ENCODE peak calls at places on chromosomes 1 and 21, in eight cellular contexts. One of them, this sample, is unnamed.

GRCh38 chr1:32863516-32864245 is 7.0 kb downstream of the FNDC5 start:
- DNase-seq in left ventricle myocardium inferior: no peak
- DNase-seq in progenitor cell of endocrine pancreas: no peak
- DNase-seq in mesothelial cell of epicardium: no peak
- DNase-seq in thoracic aorta: no peak
- DNase-seq in type B pancreatic cell: peak; percentile 27
- DNase-seq in lower lobe of right lung: no peak
- DNase-seq in adrenal gland: no peak
- DNase-seq in this sample: no peak

GRCh38 chr1:44408181-44409018 is 3.3 kb downstream of the RNF220 start:
- DNase-seq in left ventricle myocardium inferior: no peak
- DNase-seq in progenitor cell of endocrine pancreas: peak; percentile 24
- DNase-seq in mesothelial cell of epicardium: peak; percentile 47
- DNase-seq in thoracic aorta: no peak
- DNase-seq in type B pancreatic cell: no peak
- DNase-seq in lower lobe of right lung: no peak
- DNase-seq in adrenal gland: no peak
- DNase-seq in this sample: peak; percentile 60

GRCh38 chr1:81682490-81682889 is 118.2 kb upstream of the ADGRL2 start:
- DNase-seq in left ventricle myocardium inferior: no peak
- DNase-seq in progenitor cell of endocrine pancreas: no peak
- DNase-seq in mesothelial cell of epicardium: no peak
- DNase-seq in thoracic aorta: no peak
- DNase-seq in type B pancreatic cell: no peak
- DNase-seq in lower lobe of right lung: no peak
- DNase-seq in adrenal gland: no peak
- DNase-seq in this sample: no peak

GRCh38 chr21:33668180-33668579 is 25.9 kb downstream of the ITSN1 start:
- DNase-seq in left ventricle myocardium inferior: no peak
- DNase-seq in progenitor cell of endocrine pancreas: no peak
- DNase-seq in mesothelial cell of epicardium: no peak
- DNase-seq in thoracic aorta: no peak
- DNase-seq in type B pancreatic cell: no peak
- DNase-seq in lower lobe of right lung: no peak
- DNase-seq in adrenal gland: no peak
- DNase-seq in this sample: no peak

GRCh38 chr21:36211660-36212512 is 55.3 kb downstream of the DOP1B start:
- DNase-seq in left ventricle myocardium inferior: no peak
- DNase-seq in progenitor cell of endocrine pancreas: no peak
- DNase-seq in mesothelial cell of epicardium: no peak
- DNase-seq in thoracic aorta: no peak
- DNase-seq in type B pancreatic cell: no peak
- DNase-seq in lower lobe of right lung: no peak
- DNase-seq in adrenal gland: no peak
- DNase-seq in this sample: no peak

GRCh38 chr1:193807208-193807607 is 620.8 kb upstream of the B3GALT2 start:
- DNase-seq in left ventricle myocardium inferior: no peak
- DNase-seq in progenitor cell of endocrine pancreas: no peak
- DNase-seq in mesothelial cell of epicardium: no peak
- DNase-seq in thoracic aorta: no peak
- DNase-seq in type B pancreatic cell: no peak
- DNase-seq in lower lobe of right lung: no peak
- DNase-seq in adrenal gland: no peak
- DNase-seq in this sample: no peak

GRCh38 chr1:30417701-30418425 is 305.5 kb downstream of the MATN1 start:
- DNase-seq in left ventricle myocardium inferior: no peak
- DNase-seq in progenitor cell of endocrine pancreas: no peak
- DNase-seq in mesothelial cell of epicardium: peak; percentile 39
- DNase-seq in thoracic aorta: no peak
- DNase-seq in type B pancreatic cell: peak; percentile 56
- DNase-seq in lower lobe of right lung: no peak
- DNase-seq in adrenal gland: peak; percentile 33
- DNase-seq in this sample: no peak

GRCh38 chr1:6612641-6613360 is 730 bp upstream of the PHF13 start:
- DNase-seq in left ventricle myocardium inferior: peak; percentile 36
- DNase-seq in progenitor cell of endocrine pancreas: peak; percentile 34
- DNase-seq in mesothelial cell of epicardium: peak; percentile 61
- DNase-seq in thoracic aorta: no peak
- DNase-seq in type B pancreatic cell: no peak
- DNase-seq in lower lobe of right lung: peak; percentile 74
- DNase-seq in adrenal gland: peak; percentile 81
- DNase-seq in this sample: no peak

GRCh38 chr1:206922524-206922923 is 783 bp upstream of the FCMR start:
- DNase-seq in left ventricle myocardium inferior: no peak
- DNase-seq in progenitor cell of endocrine pancreas: no peak
- DNase-seq in mesothelial cell of epicardium: no peak
- DNase-seq in thoracic aorta: no peak
- DNase-seq in type B pancreatic cell: no peak
- DNase-seq in lower lobe of right lung: no peak
- DNase-seq in adrenal gland: no peak
- DNase-seq in this sample: no peak

GRCh38 chr1:26290061-26290415 is 10.2 kb downstream of the SH3BGRL3 start:
- DNase-seq in left ventricle myocardium inferior: no peak
- DNase-seq in progenitor cell of endocrine pancreas: no peak
- DNase-seq in mesothelial cell of epicardium: no peak
- DNase-seq in thoracic aorta: no peak
- DNase-seq in type B pancreatic cell: no peak
- DNase-seq in lower lobe of right lung: no peak
- DNase-seq in adrenal gland: no peak
- DNase-seq in this sample: no peak

GRCh38 chr1:9589144-9589718 is 520 bp downstream of the TMEM201 start:
- DNase-seq in left ventricle myocardium inferior: no peak
- DNase-seq in progenitor cell of endocrine pancreas: no peak
- DNase-seq in mesothelial cell of epicardium: peak; percentile 51
- DNase-seq in thoracic aorta: no peak
- DNase-seq in type B pancreatic cell: peak; percentile 69
- DNase-seq in lower lobe of right lung: peak; percentile 44
- DNase-seq in adrenal gland: no peak
- DNase-seq in this sample: peak; percentile 48

GRCh38 chr1:194076646-194077045 is 890.2 kb upstream of the B3GALT2 start:
- DNase-seq in left ventricle myocardium inferior: no peak
- DNase-seq in progenitor cell of endocrine pancreas: no peak
- DNase-seq in mesothelial cell of epicardium: no peak
- DNase-seq in thoracic aorta: no peak
- DNase-seq in type B pancreatic cell: no peak
- DNase-seq in lower lobe of right lung: no peak
- DNase-seq in adrenal gland: no peak
- DNase-seq in this sample: no peak

GRCh38 chr1:210822897-210823296 is 311.1 kb downstream of the KCNH1 start:
- DNase-seq in left ventricle myocardium inferior: no peak
- DNase-seq in progenitor cell of endocrine pancreas: no peak
- DNase-seq in mesothelial cell of epicardium: no peak
- DNase-seq in thoracic aorta: no peak
- DNase-seq in type B pancreatic cell: no peak
- DNase-seq in lower lobe of right lung: no peak
- DNase-seq in adrenal gland: no peak
- DNase-seq in this sample: no peak

GRCh38 chr1:12620142-12620865 is 2.3 kb upstream of the DHRS3 start:
- DNase-seq in left ventricle myocardium inferior: no peak
- DNase-seq in progenitor cell of endocrine pancreas: no peak
- DNase-seq in mesothelial cell of epicardium: no peak
- DNase-seq in thoracic aorta: no peak
- DNase-seq in type B pancreatic cell: no peak
- DNase-seq in lower lobe of right lung: no peak
- DNase-seq in adrenal gland: no peak
- DNase-seq in this sample: no peak

GRCh38 chr1:219876798-219877209 is 51.6 kb downstream of the SLC30A10 start:
- DNase-seq in left ventricle myocardium inferior: no peak
- DNase-seq in progenitor cell of endocrine pancreas: no peak
- DNase-seq in mesothelial cell of epicardium: no peak
- DNase-seq in thoracic aorta: no peak
- DNase-seq in type B pancreatic cell: no peak
- DNase-seq in lower lobe of right lung: no peak
- DNase-seq in adrenal gland: no peak
- DNase-seq in this sample: no peak
- TF ChIP-seq CTCF in left ventricle myocardium inferior: no peak
- TF ChIP-seq CTCF in progenitor cell of endocrine pancreas: peak; percentile 22
- TF ChIP-seq CTCF in mesothelial cell of epicardium: no peak
- TF ChIP-seq CTCF in thoracic aorta: no peak
- TF ChIP-seq CTCF in type B pancreatic cell: peak; percentile 41
- TF ChIP-seq CTCF in lower lobe of right lung: no peak
- TF ChIP-seq CTCF in adrenal gland: no peak
- TF ChIP-seq CTCF in this sample: no peak

DNA sequence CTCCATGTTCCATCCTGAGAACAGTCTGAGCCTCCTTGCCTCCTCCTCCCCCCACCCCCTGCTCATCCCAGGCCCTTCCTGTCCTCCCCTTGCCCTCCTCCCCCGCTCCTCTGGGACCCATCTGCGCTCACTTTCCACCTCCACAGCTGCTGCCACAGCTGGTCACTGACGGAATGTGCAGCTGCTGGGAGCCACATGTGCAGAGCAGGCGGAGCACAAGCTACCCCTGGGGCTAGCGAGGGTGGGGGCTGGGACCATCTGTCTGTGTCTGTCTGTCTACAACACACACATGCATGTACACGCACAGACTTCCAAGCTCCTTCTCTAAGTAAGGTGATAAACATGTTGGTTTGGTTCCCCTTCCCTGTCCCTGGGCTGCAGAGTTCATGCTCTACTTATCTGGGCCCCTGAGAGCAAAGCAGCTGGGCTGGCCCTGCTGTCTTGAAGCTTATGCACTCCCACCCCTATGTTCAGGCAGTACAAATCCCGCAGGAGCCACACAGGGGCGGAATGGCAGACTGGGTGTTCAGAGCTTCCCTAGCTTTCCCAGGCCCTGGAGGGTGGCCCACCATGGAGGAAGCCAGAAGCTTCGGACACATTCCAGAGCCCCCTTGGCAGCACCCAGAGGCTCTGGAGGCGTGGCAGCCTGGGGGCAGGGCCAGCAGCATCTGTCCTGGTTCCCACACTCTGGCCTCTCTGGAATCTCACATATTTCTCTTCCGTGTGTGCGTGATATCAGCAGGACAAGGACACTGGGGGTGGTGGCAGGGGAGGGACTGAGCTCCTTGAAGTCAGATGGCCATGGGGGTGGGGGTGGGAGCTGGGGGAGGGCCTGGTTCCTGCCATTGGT is 7.0 kb upstream of the HEYL start:
- DNase-seq in left ventricle myocardium inferior: peak; percentile 94
- DNase-seq in progenitor cell of endocrine pancreas: peak; percentile 42
- DNase-seq in mesothelial cell of epicardium: peak; percentile 70
- DNase-seq in thoracic aorta: no peak
- DNase-seq in type B pancreatic cell: peak; percentile 77
- DNase-seq in lower lobe of right lung: no peak
- DNase-seq in adrenal gland: peak; percentile 82
- DNase-seq in this sample: peak; percentile 71
- TF ChIP-seq CTCF in left ventricle myocardium inferior: no peak
- TF ChIP-seq CTCF in progenitor cell of endocrine pancreas: no peak
- TF ChIP-seq CTCF in mesothelial cell of epicardium: no peak
- TF ChIP-seq CTCF in thoracic aorta: no peak
- TF ChIP-seq CTCF in type B pancreatic cell: no peak
- TF ChIP-seq CTCF in lower lobe of right lung: no peak
- TF ChIP-seq CTCF in adrenal gland: no peak
- TF ChIP-seq CTCF in this sample: no peak

DNA sequence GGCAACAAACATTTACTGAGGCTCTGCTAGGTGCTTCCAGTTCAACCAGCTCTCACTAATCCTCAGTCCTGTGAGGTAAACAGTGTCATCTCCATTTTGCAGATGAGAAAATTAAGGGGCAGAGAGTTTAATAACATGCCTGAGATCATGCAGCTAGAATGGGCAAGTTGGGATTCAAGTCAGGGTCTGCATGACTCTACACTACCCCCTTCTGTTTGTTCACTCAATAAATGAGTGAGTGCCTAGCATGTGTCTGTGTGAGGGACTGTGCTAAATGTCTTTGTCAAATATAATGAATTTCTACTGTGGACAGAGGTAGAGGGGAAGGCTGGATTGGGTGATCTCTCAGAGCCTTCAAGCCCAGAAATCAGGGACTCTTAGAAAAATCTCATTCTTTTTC is 4.5 kb downstream of the PEF1 start:
- DNase-seq in left ventricle myocardium inferior: no peak
- DNase-seq in progenitor cell of endocrine pancreas: no peak
- DNase-seq in mesothelial cell of epicardium: no peak
- DNase-seq in thoracic aorta: no peak
- DNase-seq in type B pancreatic cell: no peak
- DNase-seq in lower lobe of right lung: no peak
- DNase-seq in adrenal gland: no peak
- DNase-seq in this sample: no peak
- TF ChIP-seq CTCF in left ventricle myocardium inferior: no peak
- TF ChIP-seq CTCF in progenitor cell of endocrine pancreas: no peak
- TF ChIP-seq CTCF in mesothelial cell of epicardium: no peak
- TF ChIP-seq CTCF in thoracic aorta: no peak
- TF ChIP-seq CTCF in type B pancreatic cell: no peak
- TF ChIP-seq CTCF in lower lobe of right lung: no peak
- TF ChIP-seq CTCF in adrenal gland: no peak
- TF ChIP-seq CTCF in this sample: no peak

GRCh38 chr1:36366091-36366661 is 19.5 kb downstream of the STK40 start:
- DNase-seq in left ventricle myocardium inferior: peak; percentile 53
- DNase-seq in progenitor cell of endocrine pancreas: no peak
- DNase-seq in mesothelial cell of epicardium: no peak
- DNase-seq in thoracic aorta: no peak
- DNase-seq in type B pancreatic cell: no peak
- DNase-seq in lower lobe of right lung: peak; percentile 75
- DNase-seq in adrenal gland: no peak
- DNase-seq in this sample: peak; percentile 57

GRCh38 chr1:36367798-36368197 is 17.9 kb downstream of the STK40 start:
- DNase-seq in left ventricle myocardium inferior: no peak
- DNase-seq in progenitor cell of endocrine pancreas: no peak
- DNase-seq in mesothelial cell of epicardium: no peak
- DNase-seq in thoracic aorta: no peak
- DNase-seq in type B pancreatic cell: no peak
- DNase-seq in lower lobe of right lung: no peak
- DNase-seq in adrenal gland: no peak
- DNase-seq in this sample: no peak

GRCh38 chr1:36367067-36367466 is 18.7 kb downstream of the STK40 start:
- DNase-seq in left ventricle myocardium inferior: no peak
- DNase-seq in progenitor cell of endocrine pancreas: no peak
- DNase-seq in mesothelial cell of epicardium: no peak
- DNase-seq in thoracic aorta: no peak
- DNase-seq in type B pancreatic cell: no peak
- DNase-seq in lower lobe of right lung: no peak
- DNase-seq in adrenal gland: no peak
- DNase-seq in this sample: no peak

GRCh38 chr1:36369472-36369871 is 16.3 kb downstream of the STK40 start:
- DNase-seq in left ventricle myocardium inferior: no peak
- DNase-seq in progenitor cell of endocrine pancreas: no peak
- DNase-seq in mesothelial cell of epicardium: no peak
- DNase-seq in thoracic aorta: no peak
- DNase-seq in type B pancreatic cell: no peak
- DNase-seq in lower lobe of right lung: no peak
- DNase-seq in adrenal gland: no peak
- DNase-seq in this sample: no peak

GRCh38 chr1:36369061-36369470 is 16.7 kb downstream of the STK40 start:
- DNase-seq in left ventricle myocardium inferior: peak; percentile 72
- DNase-seq in progenitor cell of endocrine pancreas: peak; percentile 81
- DNase-seq in mesothelial cell of epicardium: peak; percentile 92
- DNase-seq in thoracic aorta: peak; percentile 58
- DNase-seq in type B pancreatic cell: peak; percentile 87
- DNase-seq in lower lobe of right lung: peak; percentile 81
- DNase-seq in adrenal gland: peak; percentile 92
- DNase-seq in this sample: peak; percentile 94
- TF ChIP-seq CTCF in left ventricle myocardium inferior: peak; percentile 96
- TF ChIP-seq CTCF in progenitor cell of endocrine pancreas: peak; percentile 88
- TF ChIP-seq CTCF in mesothelial cell of epicardium: peak; percentile 98
- TF ChIP-seq CTCF in thoracic aorta: peak; percentile 97
- TF ChIP-seq CTCF in type B pancreatic cell: peak; percentile 94
- TF ChIP-seq CTCF in lower lobe of right lung: peak; percentile 97
- TF ChIP-seq CTCF in adrenal gland: peak; percentile 88
- TF ChIP-seq CTCF in this sample: peak; percentile 84

GRCh38 chr1:228455715-228456114 is 31.5 kb upstream of the RNF187 start:
- DNase-seq in left ventricle myocardium inferior: no peak
- DNase-seq in progenitor cell of endocrine pancreas: no peak
- DNase-seq in mesothelial cell of epicardium: no peak
- DNase-seq in thoracic aorta: no peak
- DNase-seq in type B pancreatic cell: no peak
- DNase-seq in lower lobe of right lung: no peak
- DNase-seq in adrenal gland: no peak
- DNase-seq in this sample: no peak
- TF ChIP-seq CTCF in left ventricle myocardium inferior: peak; percentile 28
- TF ChIP-seq CTCF in progenitor cell of endocrine pancreas: peak; percentile 23
- TF ChIP-seq CTCF in mesothelial cell of epicardium: no peak
- TF ChIP-seq CTCF in thoracic aorta: no peak
- TF ChIP-seq CTCF in type B pancreatic cell: peak; percentile 51
- TF ChIP-seq CTCF in lower lobe of right lung: no peak
- TF ChIP-seq CTCF in adrenal gland: peak; percentile 12
- TF ChIP-seq CTCF in this sample: no peak

This sample was measured in nephron progenitor cell.